ENCODE peak calls at places on chromosomes 3 and 15, in nine cellular contexts. Y is CD8-positive, alpha-beta T cell; T is stimulated activated naive B cell treated with anti-CD40 and anti-IgM and Interleukin-4, amounts not matched to agents 10 μg/mL and 1 μg/mL and 100 μg/mL, for 72 hours; M is CD4-positive, CD25-positive, alpha-beta regulatory T cell; Q is activated naive CD8-positive, alpha-beta T cell treated with anti-CD3 and anti-CD28 coated beads, Interleukin-2, amount 50 U/mL, for 24 hours; G is stimulated activated naive CD8-positive, alpha-beta T cell treated with anti-CD3 and anti-CD28 coated beads, Interleukin-15, amount 100 ng/mL, for 72 hours; F is lower lobe of right lung; N is activated CD8-positive, alpha-beta T cell treated with anti-CD3 and anti-CD28 coated beads for 36 hours; K is stimulated activated effector memory CD8-positive, alpha-beta T cell treated with anti-CD3 and anti-CD28 coated beads, Interleukin-12 subunit alpha, Interleukin-12 subunit beta, amount 100 ng/mL, for 72 hours. P is an unnamed sample.
A peak's percentile ranks its signal among the peaks of the same experiment; 100 is the strongest.

GRCh38 chr3:131972550-131972949 is 62.3 kb downstream of the CPNE4 start:
- ATAC-seq in Y (no peak), T (no peak), M (no peak), Q (no peak), G (no peak), F (no peak), N (no peak), K (peak; percentile 34), P (no peak)

GRCh38 chr3:171342783-171343420 is 117.3 kb downstream of the TNIK start:
- ATAC-seq in Y (no peak), T (no peak), M (no peak), Q (no peak), G (no peak), F (no peak), N (no peak), K (peak; percentile 44), P (no peak)

GRCh38 chr15:63440756-63441155 is 59.1 kb upstream of the CA12 start:
- ATAC-seq in Y (peak; percentile 45), T (no peak), M (no peak), Q (no peak), G (no peak), F (no peak), N (no peak), K (no peak), P (no peak)

GRCh38 chr3:34260266-34260990 is 462.0 kb downstream of the PDCD6IP start:
- ATAC-seq in Y (no peak), T (no peak), M (no peak), Q (no peak), G (no peak), F (no peak), N (no peak), K (no peak), P (no peak)

GRCh38 chr3:143099690-143100089 is 19.9 kb upstream of the CHST2 start:
- ATAC-seq in Y (no peak), T (no peak), M (no peak), Q (no peak), G (no peak), F (no peak), N (no peak), K (no peak), P (no peak)

GRCh38 chr15:83533548-83533947 is 86.4 kb downstream of the SH3GL3 start:
- ATAC-seq in Y (no peak), T (no peak), M (no peak), Q (no peak), G (no peak), F (no peak), N (no peak), K (no peak), P (no peak)

GRCh38 chr3:74332165-74332564 is 282.3 kb downstream of the CNTN3 start:
- ATAC-seq in Y (no peak), T (no peak), M (no peak), Q (no peak), G (no peak), F (no peak), N (no peak), K (no peak), P (no peak)

GRCh38 chr3:42535981-42536784 is 33.7 kb downstream of the VIPR1 start:
- ATAC-seq in Y (peak; percentile 77), T (peak; percentile 50), M (peak; percentile 53), Q (no peak), G (peak; percentile 44), F (no peak), N (peak; percentile 69), K (no peak), P (no peak)

GRCh38 chr3:168820748-168821445 is 725.2 kb upstream of the GOLIM4 start:
- ATAC-seq in Y (no peak), T (no peak), M (no peak), Q (no peak), G (no peak), F (no peak), N (no peak), K (no peak), P (no peak)

GRCh38 chr3:110758208-110758607 is 313.4 kb upstream of the NECTIN3 start:
- ATAC-seq in Y (no peak), T (no peak), M (no peak), Q (no peak), G (no peak), F (no peak), N (no peak), K (peak; percentile 52), P (no peak)

P was measured in stimulated activated memory B cell treated with anti-CD40 and anti-IgM and Interleukin-4, amounts not matched to agents 10 μg/mL and 1 μg/mL and 100 μg/mL, for 72 hours.